ENCODE peak calls at places on chromosomes 13 and 19, in five cellular contexts. R, A, U, T and X are unnamed samples.

GRCh38 chr19:15187026-15188007 is 13.5 kb downstream of the NOTCH3 start:
- DNase-seq in T (no peak), A (no peak), U (peak; percentile 44), R (no peak), X (no peak)

GRCh38 chr13:77980592-77980991 is 62.0 kb upstream of the EDNRB start:
- DNase-seq in R (peak; percentile 80), A (no peak), T (peak; percentile 85), U (no peak), X (no peak)

GRCh38 chr13:44218501-44219240 is 155.0 kb upstream of the SERP2 start:
- DNase-seq in U (no peak), R (peak; percentile 46), A (peak; percentile 78), T (peak; percentile 66), X (peak; percentile 94)

GRCh38 chr19:51093510-51094345 is 11.0 kb upstream of the KLK14 start:
- DNase-seq in T (no peak), U (no peak), A (no peak), R (no peak), X (no peak)

GRCh38 chr13:100361504-100361903 is 227.1 kb downstream of the GGACT start:
- DNase-seq in R (peak; percentile 64), A (no peak), U (no peak), T (peak; percentile 86), X (no peak)

GRCh38 chr13:24035411-24035810 is 125.1 kb upstream of the SPATA13 start:
- DNase-seq in T (no peak), A (no peak), U (no peak), R (no peak), X (no peak)

GRCh38 chr13:92303428-92303827 is 905.0 kb downstream of the GPC5 start:
- DNase-seq in T (peak; percentile 98), A (no peak), R (peak; percentile 45), U (no peak), X (no peak)

GRCh38 chr13:91270031-91270430 is 77.5 kb upstream of the MIR17HG start:
- DNase-seq in T (peak; percentile 4), A (no peak), R (no peak), U (no peak), X (no peak)

GRCh38 chr13:25186187-25186586 is 14.1 kb upstream of the AMER2 start:
- DNase-seq in U (no peak), T (no peak), A (no peak), R (no peak), X (no peak)

GRCh38 chr13:99969934-99970760 is 1.4 kb downstream of the ZIC5 start:
- DNase-seq in A (no peak), R (peak; percentile 30), U (peak; percentile 58), T (no peak), X (no peak)

GRCh38 chr13:67416047-67416925 is 186.2 kb upstream of the PCDH9 start:
- DNase-seq in A (no peak), T (peak; percentile 64), U (peak; percentile 81), R (peak; percentile 9), X (peak; percentile 51)

GRCh38 chr13:40874138-40874776 is 84.8 kb downstream of the SLC25A15 start:
- DNase-seq in T (peak; percentile 7), A (no peak), U (no peak), R (no peak), X (no peak)

GRCh38 chr19:4077011-4077382 is 10.3 kb upstream of the ZBTB7A start:
- DNase-seq in A (peak; percentile 54), T (no peak), R (no peak), U (no peak), X (no peak)

GRCh38 chr13:91278888-91279287 is 68.6 kb upstream of the MIR17HG start:
- DNase-seq in R (no peak), T (no peak), U (no peak), A (no peak), X (no peak)

GRCh38 chr13:30900952-30901749 is 4.9 kb upstream of the MEDAG start:
- DNase-seq in U (no peak), T (no peak), R (no peak), A (no peak), X (no peak)

GRCh38 chr19:1590641-1591397 is 1.8 kb downstream of the MBD3 start:
- DNase-seq in R (no peak), A (no peak), T (peak; percentile 31), U (peak; percentile 68), X (no peak)

GRCh38 chr19:48271531-48272151 is 1.8 kb downstream of the ZNF114 start:
- DNase-seq in U (peak; percentile 70), A (peak; percentile 49), R (peak; percentile 57), T (peak; percentile 64), X (peak; percentile 56)

GRCh38 chr19:52398091-52398461 is 427 bp downstream of the ZNF528 start:
- DNase-seq in U (peak; percentile 12), T (peak; percentile 29), A (no peak), R (peak; percentile 11), X (no peak)

GRCh38 chr13:24619302-24619701 is 60.9 kb upstream of the ATP12A start:
- DNase-seq in A (no peak), U (no peak), R (no peak), T (no peak), X (no peak)

GRCh38 chr19:54114340-54114826 is 1.1 kb downstream of the TFPT start:
- DNase-seq in A (no peak), T (peak; percentile 57), R (peak; percentile 53), U (peak; percentile 51), X (peak; percentile 67)

GRCh38 chr19:51272183-51272817 is 21.4 kb downstream of the SIGLECL1 start:
- DNase-seq in A (no peak), T (no peak), U (no peak), R (no peak), X (no peak)

GRCh38 chr13:67119481-67119883 is 110.7 kb downstream of the PCDH9 start:
- DNase-seq in R (peak; percentile 96), T (peak; percentile 79), A (no peak), U (no peak), X (no peak)

DNA sequence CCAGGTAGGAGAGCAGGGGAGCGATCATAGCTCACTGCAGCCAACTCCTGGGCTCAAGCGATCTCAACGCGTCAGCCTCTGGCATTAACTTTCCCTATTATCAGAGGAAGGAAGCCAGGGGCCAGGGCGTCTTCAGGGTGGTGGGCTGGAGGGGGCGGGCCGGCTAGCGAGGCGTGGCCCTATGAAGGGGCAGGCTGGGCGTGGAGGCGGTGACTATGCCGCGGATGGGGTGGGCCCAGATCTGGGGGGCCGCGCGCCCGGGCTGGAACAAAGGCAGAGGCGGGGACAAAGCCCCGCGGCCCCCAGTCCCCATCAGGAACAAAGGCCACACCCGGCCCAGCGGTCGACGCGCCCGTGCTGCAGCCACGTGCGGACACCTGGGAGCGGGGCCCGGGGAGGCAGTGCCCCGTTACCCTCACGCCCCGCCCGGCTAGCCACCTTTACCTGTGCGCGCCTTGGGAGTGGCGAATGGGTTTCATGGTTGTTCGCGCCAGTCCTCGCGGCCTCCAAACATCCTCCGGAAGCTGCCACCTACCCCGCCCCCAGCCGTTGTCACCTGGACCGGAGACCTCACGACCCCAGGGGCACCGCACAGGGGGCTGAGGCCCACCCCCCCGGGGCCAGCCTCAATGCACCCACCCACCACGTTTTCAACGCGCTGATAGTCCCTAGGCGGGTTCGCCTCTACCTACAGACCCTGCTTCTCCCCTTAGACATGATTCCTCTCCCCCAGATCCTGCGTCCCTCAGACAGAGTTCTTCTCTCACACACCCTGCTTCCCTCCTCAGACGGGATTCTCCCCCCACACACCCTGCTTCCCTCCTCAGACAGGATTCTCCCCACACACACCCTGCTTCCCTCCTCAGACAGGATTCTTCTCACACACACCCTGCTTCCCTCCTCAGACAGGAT is 5.4 kb upstream of the TRIM28 start:
- DNase-seq in T (peak; percentile 60), R (no peak), U (no peak), A (no peak), X (peak; percentile 75)
- H3K4me3 ChIP-seq in T (peak overlapping the region; percentile 34), R (no peak overlapping the region), U (no peak overlapping the region), A (peak overlapping the region; percentile 49), X (peak overlapping the region; percentile 2)

DNA sequence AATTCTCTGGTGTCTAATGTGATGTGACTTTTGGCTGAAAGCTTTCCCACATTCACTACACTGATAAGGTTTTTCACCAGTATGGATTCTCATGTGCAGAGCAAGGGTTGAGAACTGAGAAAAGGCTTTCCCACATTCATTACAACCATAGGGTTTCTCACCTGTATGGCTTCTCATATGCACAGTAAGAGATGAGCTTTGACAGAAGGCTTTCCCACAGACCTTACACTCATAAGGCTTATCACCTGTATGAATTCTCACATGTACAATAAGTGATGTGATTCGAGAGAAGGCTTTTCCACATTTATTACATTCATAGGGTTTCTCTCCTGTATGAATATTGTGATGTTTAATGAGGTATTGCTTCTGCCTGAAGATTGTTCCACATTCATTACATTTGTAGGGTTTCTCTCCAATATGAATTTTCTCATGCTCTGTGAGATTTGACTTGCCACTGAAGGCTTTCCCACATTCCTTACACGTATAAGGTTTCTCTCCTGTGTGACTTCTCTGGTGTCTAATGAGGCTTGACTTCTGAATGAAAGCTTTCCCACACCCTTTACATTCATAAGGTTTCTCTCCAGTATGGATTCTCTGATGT is 14.0 kb downstream of the ZNF260 start:
- DNase-seq in A (no peak), T (no peak), R (peak; percentile 5), U (no peak), X (no peak)
- H3K9me3 ChIP-seq in A (peaks cover 100% of the 10 kb centered on the region), T (peaks cover 10% of the 10 kb centered on the region), R (peaks cover 4% of the 10 kb centered on the region), U (peaks cover 3% of the 10 kb centered on the region), X (peaks cover 12% of the 10 kb centered on the region)

DNA sequence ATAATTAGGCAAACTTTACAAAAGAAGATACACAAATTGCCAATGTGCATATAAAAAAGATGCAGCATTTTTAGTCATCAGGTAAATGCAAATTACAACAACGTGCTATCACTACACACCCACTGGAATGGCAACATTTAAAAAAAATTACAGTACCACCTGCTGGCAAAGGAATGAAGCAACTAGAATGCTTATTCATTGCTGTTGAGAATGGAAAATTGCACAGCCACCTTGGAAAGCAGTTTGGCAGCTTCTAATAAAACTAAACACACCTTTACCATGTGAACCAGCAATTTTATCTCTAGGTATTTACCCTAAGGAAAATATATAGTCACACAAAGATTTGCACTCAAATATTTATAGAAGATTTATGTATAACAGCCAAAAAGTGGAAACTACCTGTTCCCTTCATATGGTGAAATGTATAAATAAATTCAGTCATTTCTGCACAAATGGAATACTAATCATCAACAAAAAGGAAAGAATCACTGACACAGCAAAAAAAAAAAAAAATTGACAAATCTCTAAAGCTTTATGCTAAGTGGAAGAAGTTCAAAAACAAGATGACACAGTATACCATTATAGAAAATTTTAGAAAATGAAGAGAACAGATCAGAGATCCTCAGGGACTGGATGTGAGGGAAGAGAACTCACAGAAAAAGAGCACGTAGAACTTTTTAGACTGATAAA is 30.3 kb downstream of the OXGR1 start:
- DNase-seq in T (no peak), A (no peak), U (no peak), R (no peak), X (no peak)
- H3K4me3 ChIP-seq in T (no peak overlapping the region), A (no peak overlapping the region), U (no peak overlapping the region), R (no peak overlapping the region), X (no peak overlapping the region)

GRCh38 chr19:21396893-21397572 is at the start of gene ZNF493:
- DNase-seq in U (peak; percentile 93), A (peak; percentile 97), R (peak; percentile 93), T (peak; percentile 97), X (peak; percentile 93)
- H3K9me3 ChIP-seq in U (no peaks in the 10 kb centered on the region), A (no peaks in the 10 kb centered on the region), R (no peaks in the 10 kb centered on the region), T (no peaks in the 10 kb centered on the region), X (no peaks in the 10 kb centered on the region)